ENCODE peak calls at places on chromosomes 5 and 9, in six cellular contexts. L is ovary, N is MM.1S, Y is kidney, V is K562, F is heart left ventricle. J is an unnamed sample.

GRCh38 chr9:109715340-109715739 is 64.7 kb upstream of the PALM2AKAP2 start:
- DNase-seq in N (no peak), V (no peak), L (no peak), F (no peak), Y (no peak), J (no peak)

GRCh38 chr5:8068078-8068477 is 199.1 kb downstream of the MTRR start:
- DNase-seq in N (peak; percentile 23), L (no peak), F (no peak), Y (no peak), V (no peak), J (no peak)

GRCh38 chr9:115373000-115373709 is 255.2 kb upstream of the TNC start:
- DNase-seq in N (no peak), Y (no peak), F (no peak), L (no peak), V (no peak), J (peak; percentile 99)

GRCh38 chr5:593511-593910 is 18.6 kb upstream of the CEP72 start:
- DNase-seq in F (peak; percentile 7), V (no peak), N (no peak), Y (no peak), L (no peak), J (no peak)

GRCh38 chr9:135247174-135247930 is 159.9 kb downstream of the OLFM1 start:
- DNase-seq in Y (peak; percentile 63), F (no peak), V (no peak), L (no peak), N (no peak), J (no peak)

GRCh38 chr9:470795-471194 is 256.1 kb downstream of the DOCK8 start:
- DNase-seq in Y (no peak), N (no peak), F (no peak), L (no peak), V (no peak), J (peak; percentile 29)

GRCh38 chr5:59713488-59713844 is 180.1 kb downstream of the PDE4D start:
- DNase-seq in N (no peak), Y (no peak), F (no peak), L (no peak), V (no peak), J (no peak)

GRCh38 chr9:24614070-24614469 is 68.4 kb upstream of the IZUMO3 start:
- DNase-seq in F (no peak), N (peak; percentile 21), L (no peak), V (no peak), Y (no peak), J (no peak)

GRCh38 chr5:106312360-106312759 is 1358.4 kb downstream of the EFNA5 start:
- DNase-seq in N (no peak), V (no peak), Y (no peak), F (no peak), L (no peak), J (peak; percentile 6)

GRCh38 chr5:172766287-172767104 is 4.5 kb downstream of the DUSP1 start:
- DNase-seq in Y (peak; percentile 90), F (peak; percentile 84), V (no peak), N (no peak), L (peak; percentile 74), J (peak; percentile 92)

GRCh38 chr9:128568470-128569083 is 16.2 kb downstream of the SPTAN1 start:
- DNase-seq in Y (no peak), V (no peak), N (no peak), L (no peak), F (no peak), J (peak; percentile 12)
- H3K36me3 ChIP-seq in Y (peaks cover 38% of the 10 kb centered on the region), V (no peaks in the 10 kb centered on the region), N (no peaks in the 10 kb centered on the region), L (no peaks in the 10 kb centered on the region), F (no peaks in the 10 kb centered on the region), J (peaks cover 13% of the 10 kb centered on the region)

GRCh38 chr9:38038307-38039089 is 30.5 kb downstream of the SHB start:
- DNase-seq in Y (peak; percentile 65), L (no peak), N (no peak), V (peak; percentile 76), F (no peak), J (no peak)
- TF ChIP-seq CTCF in Y (no peak), L (no peak), N (no peak), V (no peak), F (no peak), J (no peak)

DNA sequence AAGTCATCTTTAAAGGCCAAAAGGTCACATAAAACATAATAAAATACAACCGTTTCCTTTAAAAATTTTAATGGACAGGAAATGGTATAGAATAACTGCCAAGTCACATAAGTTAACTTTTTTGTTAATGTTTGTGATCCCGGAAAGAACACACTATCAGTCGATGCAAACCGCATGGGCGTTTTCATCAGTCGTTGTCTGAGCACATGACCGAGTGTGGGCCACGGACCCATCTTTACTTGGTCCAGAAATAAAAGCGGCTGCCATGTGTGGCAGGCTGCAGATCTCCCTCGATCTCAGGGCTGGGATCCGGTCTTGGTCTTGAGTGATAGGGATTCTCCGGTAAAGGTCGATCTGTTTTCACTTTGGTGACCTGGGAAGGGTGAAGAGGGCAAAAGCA is 15.6 kb downstream of the NDUFA8 start:
- DNase-seq in N (no peak), L (no peak), F (no peak), Y (no peak), V (no peak), J (no peak)
- H3K36me3 ChIP-seq in N (peaks cover 3% of the 10 kb centered on the region), L (no peaks in the 10 kb centered on the region), F (no peaks in the 10 kb centered on the region), Y (peaks cover 49% of the 10 kb centered on the region), V (peaks cover 72% of the 10 kb centered on the region), J (peaks cover 7% of the 10 kb centered on the region)

GRCh38 chr5:111551120-111551519 is 38.8 kb upstream of the STARD4 start:
- DNase-seq in Y (no peak), V (no peak), L (no peak), F (no peak), N (no peak), J (no peak)

GRCh38 chr5:111548992-111549649 is 36.8 kb upstream of the STARD4 start:
- DNase-seq in N (peak; percentile 14), L (no peak), V (no peak), F (no peak), Y (no peak), J (peak; percentile 37)

GRCh38 chr5:111551569-111552275 is 39.4 kb upstream of the STARD4 start:
- DNase-seq in Y (no peak), N (no peak), L (no peak), F (no peak), V (no peak), J (peak; percentile 22)

GRCh38 chr5:111548312-111548930 is 36.1 kb upstream of the STARD4 start:
- DNase-seq in F (no peak), V (no peak), N (no peak), Y (no peak), L (no peak), J (no peak)

DNA sequence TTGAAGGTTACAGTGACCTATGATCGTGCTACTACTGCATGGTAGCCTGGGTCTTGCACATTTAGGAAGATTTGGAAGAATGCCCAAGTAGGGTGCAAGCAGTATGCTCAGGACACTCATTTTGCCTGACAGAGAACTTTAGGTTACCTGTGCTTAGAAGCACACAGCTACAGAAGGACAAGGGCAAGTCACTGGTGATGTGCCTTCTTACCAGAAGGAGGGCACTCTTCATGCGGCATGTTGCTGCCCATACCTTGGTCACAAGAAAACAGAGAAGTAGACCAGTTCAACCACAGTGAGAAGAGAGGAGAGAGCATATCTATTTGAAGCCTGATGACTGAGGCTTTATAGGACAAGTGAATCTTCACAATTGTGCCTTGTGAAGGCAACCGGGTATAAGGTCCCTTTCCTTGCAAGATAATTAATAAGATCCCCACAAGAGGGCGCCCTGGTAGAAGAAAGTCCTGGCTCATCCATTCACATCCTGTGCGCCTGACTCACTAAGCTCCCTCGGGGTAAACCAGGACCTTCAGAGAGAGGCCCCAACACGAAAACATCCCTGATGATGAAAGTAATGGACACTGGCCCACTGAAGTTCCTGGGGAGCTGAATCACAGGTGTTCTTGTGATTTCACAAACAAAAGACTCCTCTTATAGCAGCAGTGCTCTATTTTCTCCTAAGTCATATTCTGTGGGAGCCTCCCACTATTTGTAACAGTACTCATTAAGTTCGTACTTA is 38.1 kb upstream of the STARD4 start:
- DNase-seq in N (peak; percentile 73), Y (peak; percentile 69), V (peak; percentile 62), F (peak; percentile 86), L (peak; percentile 68), J (peak; percentile 99)
- TF ChIP-seq CTCF in N (peak; percentile 64), Y (peak; percentile 74), V (peak; percentile 69), F (peak; percentile 81), L (no peak), J (peak; percentile 60)

DNA sequence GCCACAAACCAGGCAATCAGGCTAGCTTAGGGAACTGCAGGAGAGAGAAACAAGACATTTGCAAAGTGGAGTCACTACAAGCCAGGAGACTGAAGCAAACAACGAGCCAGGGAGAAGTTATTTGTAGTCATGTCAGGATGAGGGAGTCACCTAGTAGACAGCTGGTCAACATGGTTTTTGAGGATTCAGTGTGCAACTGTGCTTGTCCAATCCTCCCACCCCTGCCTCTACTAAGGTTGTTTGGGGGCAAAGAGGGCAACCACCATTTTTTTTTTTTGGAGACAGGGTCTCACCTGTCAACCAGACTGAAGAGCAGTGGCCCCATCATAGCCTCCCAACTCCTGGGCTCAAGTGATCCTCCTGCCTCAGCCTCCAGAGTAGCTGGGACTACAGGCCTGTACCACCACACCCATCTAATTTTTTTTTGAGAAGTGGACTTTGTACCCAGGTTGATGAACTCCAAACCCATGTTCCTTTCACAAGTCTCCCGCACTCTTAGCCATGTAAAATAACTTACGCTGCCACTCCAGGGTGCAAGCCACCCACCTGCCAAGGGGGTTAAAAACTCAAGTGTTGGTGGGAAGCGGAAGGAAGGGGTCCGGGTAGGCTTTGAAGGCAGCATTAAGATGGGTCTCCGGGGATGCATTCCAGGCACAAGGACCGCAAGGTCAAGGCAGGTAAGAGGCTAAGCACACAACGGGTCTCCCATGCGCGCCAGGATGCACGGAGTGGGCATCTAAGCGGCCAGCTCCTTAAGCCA is 995 bp downstream of the RPL35 start:
- DNase-seq in N (no peak), F (no peak), L (no peak), Y (no peak), V (peak; percentile 50), J (no peak)
- H3K36me3 ChIP-seq in N (peaks cover 20% of the 10 kb centered on the region), F (no peaks in the 10 kb centered on the region), L (no peaks in the 10 kb centered on the region), Y (peaks cover 32% of the 10 kb centered on the region), V (peaks cover 59% of the 10 kb centered on the region), J (peaks cover 35% of the 10 kb centered on the region)

DNA sequence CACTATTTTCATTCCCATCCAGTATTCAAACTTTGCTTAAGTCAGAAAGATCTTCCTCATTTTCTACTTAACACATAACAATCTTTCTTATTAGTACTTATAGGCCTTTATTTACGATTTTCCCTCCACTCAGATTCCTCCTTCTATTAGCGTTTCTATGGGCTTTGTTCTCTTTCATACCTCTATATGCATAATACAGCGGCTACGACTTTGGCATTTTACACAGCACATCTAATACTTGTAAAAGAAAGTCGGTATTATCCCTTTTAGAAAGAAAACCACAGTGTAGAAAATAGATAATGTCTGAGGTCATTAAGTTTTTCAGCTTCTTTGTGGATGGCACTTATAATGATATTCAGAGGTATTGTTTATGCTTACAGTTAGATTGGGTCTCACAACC is 8.4 kb downstream of the RBM18 start:
- DNase-seq in F (no peak), Y (no peak), V (no peak), N (no peak), L (no peak), J (no peak)
- TF ChIP-seq CTCF in F (no peak), Y (no peak), V (no peak), N (no peak), L (no peak), J (no peak)

GRCh38 chr9:124685217-124685616 is 85.9 kb downstream of the NR6A1 start:
- DNase-seq in F (no peak), V (no peak), L (no peak), Y (no peak), N (no peak), J (no peak)

GRCh38 chr9:124680714-124681390 is 90.3 kb downstream of the NR6A1 start:
- DNase-seq in L (no peak), F (no peak), N (no peak), Y (no peak), V (no peak), J (no peak)

GRCh38 chr9:124680049-124680448 is 91.1 kb downstream of the NR6A1 start:
- DNase-seq in F (no peak), Y (no peak), V (no peak), N (no peak), L (no peak), J (no peak)

GRCh38 chr9:124684140-124684539 is 87.0 kb downstream of the NR6A1 start:
- DNase-seq in V (no peak), L (no peak), N (no peak), F (no peak), Y (no peak), J (no peak)

GRCh38 chr9:124683043-124683442 is 88.1 kb downstream of the NR6A1 start:
- DNase-seq in L (no peak), N (no peak), F (no peak), Y (no peak), V (no peak), J (no peak)
- H3K36me3 ChIP-seq in L (no peaks in the 10 kb centered on the region), N (no peaks in the 10 kb centered on the region), F (no peaks in the 10 kb centered on the region), Y (no peaks in the 10 kb centered on the region), V (peaks cover 13% of the 10 kb centered on the region), J (no peaks in the 10 kb centered on the region)